ENCODE peak calls at places on chromosomes 4 and X, in seven cellular contexts. One of them, this sample, is unnamed.

GRCh38 chr4:6109842-6110560 is 90.3 kb downstream of the JAKMIP1 start:
- DNase-seq in H1: peak
- DNase-seq in HCT116: peak
- DNase-seq in K562: no peak
- DNase-seq in SK-N-SH: no peak
- DNase-seq in GM12878: no peak
- DNase-seq in HepG2: peak
- DNase-seq in this sample: peak

GRCh38 chr4:77154074-77154473 is 2.9 kb upstream of the CCNG2 start:
- DNase-seq in H1: no peak
- DNase-seq in HCT116: no peak
- DNase-seq in K562: no peak
- DNase-seq in SK-N-SH: no peak
- DNase-seq in GM12878: no peak
- DNase-seq in HepG2: no peak
- DNase-seq in this sample: no peak

GRCh38 chr4:53591372-53591892 is at the start of gene LNX1:
- DNase-seq in H1: peak
- DNase-seq in HCT116: peak
- DNase-seq in K562: peak
- DNase-seq in SK-N-SH: no peak
- DNase-seq in GM12878: no peak
- DNase-seq in HepG2: no peak
- DNase-seq in this sample: peak

GRCh38 chr4:143406523-143406922 is 69.8 kb downstream of the GAB1 start:
- DNase-seq in H1: no peak
- DNase-seq in HCT116: no peak
- DNase-seq in K562: no peak
- DNase-seq in SK-N-SH: no peak
- DNase-seq in GM12878: no peak
- DNase-seq in HepG2: peak
- DNase-seq in this sample: peak

GRCh38 chr4:131013226-131013625 is 1917.3 kb downstream of the C4orf33 start:
- DNase-seq in H1: no peak
- DNase-seq in HCT116: no peak
- DNase-seq in K562: no peak
- DNase-seq in SK-N-SH: no peak
- DNase-seq in GM12878: no peak
- DNase-seq in HepG2: no peak
- DNase-seq in this sample: no peak

GRCh38 chrX:111262086-111262485 is 8.2 kb downstream of the CAPN6 start:
- DNase-seq in H1: no peak
- DNase-seq in HCT116: no peak
- DNase-seq in K562: no peak
- DNase-seq in SK-N-SH: no peak
- DNase-seq in GM12878: no peak
- DNase-seq in HepG2: no peak
- DNase-seq in this sample: no peak

GRCh38 chrX:100424012-100424411 is 13.9 kb upstream of the PCDH19 start:
- DNase-seq in H1: no peak
- DNase-seq in HCT116: no peak
- DNase-seq in K562: no peak
- DNase-seq in SK-N-SH: no peak
- DNase-seq in GM12878: no peak
- DNase-seq in HepG2: no peak
- DNase-seq in this sample: peak

GRCh38 chrX:150324035-150324728 is 38.9 kb upstream of the MAMLD1 start:
- DNase-seq in H1: no peak
- DNase-seq in HCT116: peak
- DNase-seq in K562: no peak
- DNase-seq in SK-N-SH: no peak
- DNase-seq in GM12878: no peak
- DNase-seq in HepG2: peak
- DNase-seq in this sample: no peak

GRCh38 chr4:74549936-74550335 is 105.0 kb downstream of the AREG start:
- DNase-seq in H1: no peak
- DNase-seq in HCT116: no peak
- DNase-seq in K562: no peak
- DNase-seq in SK-N-SH: no peak
- DNase-seq in GM12878: no peak
- DNase-seq in HepG2: no peak
- DNase-seq in this sample: no peak

GRCh38 chr4:127888559-127888958 is 7.9 kb downstream of the PLK4 start:
- DNase-seq in H1: no peak
- DNase-seq in HCT116: no peak
- DNase-seq in K562: no peak
- DNase-seq in SK-N-SH: no peak
- DNase-seq in GM12878: no peak
- DNase-seq in HepG2: no peak
- DNase-seq in this sample: no peak

GRCh38 chr4:10173754-10174749 is 57.5 kb upstream of the WDR1 start:
- DNase-seq in H1: no peak
- DNase-seq in HCT116: no peak
- DNase-seq in K562: no peak
- DNase-seq in SK-N-SH: no peak
- DNase-seq in GM12878: no peak
- DNase-seq in HepG2: no peak
- DNase-seq in this sample: peak

GRCh38 chrX:154313147-154313546 is 17.6 kb downstream of the TKTL1 start:
- DNase-seq in H1: no peak
- DNase-seq in HCT116: no peak
- DNase-seq in K562: no peak
- DNase-seq in SK-N-SH: no peak
- DNase-seq in GM12878: no peak
- DNase-seq in HepG2: no peak
- DNase-seq in this sample: no peak

GRCh38 chr4:78749972-78750727 is 26.0 kb upstream of the BMP2K start:
- DNase-seq in H1: no peak
- DNase-seq in HCT116: no peak
- DNase-seq in K562: no peak
- DNase-seq in SK-N-SH: no peak
- DNase-seq in GM12878: peak
- DNase-seq in HepG2: no peak
- DNase-seq in this sample: no peak

GRCh38 chrX:70132244-70132643 is 1.0 kb upstream of the IGBP1 start:
- DNase-seq in H1: no peak
- DNase-seq in HCT116: no peak
- DNase-seq in K562: no peak
- DNase-seq in SK-N-SH: no peak
- DNase-seq in GM12878: no peak
- DNase-seq in HepG2: no peak
- DNase-seq in this sample: peak

GRCh38 chr4:11634283-11634682 is 205.6 kb upstream of the HS3ST1 start:
- DNase-seq in H1: no peak
- DNase-seq in HCT116: no peak
- DNase-seq in K562: no peak
- DNase-seq in SK-N-SH: no peak
- DNase-seq in GM12878: no peak
- DNase-seq in HepG2: no peak
- DNase-seq in this sample: peak

GRCh38 chr4:88320780-88321373 is 36.5 kb upstream of the PPM1K start:
- DNase-seq in H1: no peak
- DNase-seq in HCT116: no peak
- DNase-seq in K562: no peak
- DNase-seq in SK-N-SH: no peak
- DNase-seq in GM12878: peak
- DNase-seq in HepG2: no peak
- DNase-seq in this sample: peak

GRCh38 chr4:152115794-152116193 is 355.0 kb upstream of the GATB start:
- DNase-seq in H1: no peak
- DNase-seq in HCT116: no peak
- DNase-seq in K562: no peak
- DNase-seq in SK-N-SH: no peak
- DNase-seq in GM12878: no peak
- DNase-seq in HepG2: no peak
- DNase-seq in this sample: no peak

GRCh38 chr4:94641702-94642560 is 115.8 kb upstream of the BMPR1B start:
- DNase-seq in H1: no peak
- DNase-seq in HCT116: peak
- DNase-seq in K562: no peak
- DNase-seq in SK-N-SH: no peak
- DNase-seq in GM12878: no peak
- DNase-seq in HepG2: peak
- DNase-seq in this sample: no peak

GRCh38 chr4:26782168-26782829 is 78.3 kb upstream of the STIM2 start:
- DNase-seq in H1: no peak
- DNase-seq in HCT116: no peak
- DNase-seq in K562: peak
- DNase-seq in SK-N-SH: peak
- DNase-seq in GM12878: no peak
- DNase-seq in HepG2: no peak
- DNase-seq in this sample: no peak

GRCh38 chr4:181030961-181031360 is 1212.2 kb upstream of the TENM3 start:
- DNase-seq in H1: no peak
- DNase-seq in HCT116: no peak
- DNase-seq in K562: no peak
- DNase-seq in SK-N-SH: no peak
- DNase-seq in GM12878: no peak
- DNase-seq in HepG2: no peak
- DNase-seq in this sample: no peak

GRCh38 chr4:42399393-42399792 is 2.1 kb downstream of the SHISA3 start:
- DNase-seq in H1: no peak
- DNase-seq in HCT116: no peak
- DNase-seq in K562: no peak
- DNase-seq in SK-N-SH: no peak
- DNase-seq in GM12878: no peak
- DNase-seq in HepG2: no peak
- DNase-seq in this sample: no peak

GRCh38 chr4:186759990-186760389 is 36.3 kb upstream of the FAT1 start:
- DNase-seq in H1: no peak
- DNase-seq in HCT116: no peak
- DNase-seq in K562: no peak
- DNase-seq in SK-N-SH: no peak
- DNase-seq in GM12878: no peak
- DNase-seq in HepG2: no peak
- DNase-seq in this sample: no peak

GRCh38 chr4:186758929-186759682 is 35.5 kb upstream of the FAT1 start:
- DNase-seq in H1: no peak
- DNase-seq in HCT116: no peak
- DNase-seq in K562: peak
- DNase-seq in SK-N-SH: no peak
- DNase-seq in GM12878: no peak
- DNase-seq in HepG2: no peak
- DNase-seq in this sample: no peak

GRCh38 chr4:186761281-186761897 is 37.7 kb upstream of the FAT1 start:
- DNase-seq in H1: no peak
- DNase-seq in HCT116: no peak
- DNase-seq in K562: no peak
- DNase-seq in SK-N-SH: no peak
- DNase-seq in GM12878: no peak
- DNase-seq in HepG2: no peak
- DNase-seq in this sample: no peak

GRCh38 chr4:186762361-186762760 is 38.7 kb upstream of the FAT1 start:
- DNase-seq in H1: no peak
- DNase-seq in HCT116: no peak
- DNase-seq in K562: no peak
- DNase-seq in SK-N-SH: no peak
- DNase-seq in GM12878: no peak
- DNase-seq in HepG2: peak
- DNase-seq in this sample: peak

DNA sequence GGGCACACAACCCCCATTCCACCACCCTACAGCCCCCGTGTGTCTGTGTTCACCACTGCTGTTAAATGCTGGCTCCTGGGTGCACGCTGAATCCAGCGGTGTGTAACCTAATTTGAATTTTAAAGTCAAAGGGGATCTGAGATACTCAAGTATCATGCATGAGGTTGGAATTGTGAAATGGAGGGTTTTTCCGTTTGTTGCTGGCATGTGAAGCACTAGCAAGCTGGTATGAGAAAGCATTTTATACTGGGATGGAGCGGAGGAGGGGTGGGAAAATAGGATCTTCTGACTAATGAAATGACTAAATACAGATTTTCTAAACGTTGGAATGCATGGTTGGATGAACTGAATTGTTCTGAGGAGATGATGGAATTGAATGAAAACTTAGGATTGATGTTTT is 36.9 kb upstream of the FAT1 start:
- DNase-seq in H1: no peak
- DNase-seq in HCT116: no peak
- DNase-seq in K562: no peak
- DNase-seq in SK-N-SH: no peak
- DNase-seq in GM12878: no peak
- DNase-seq in HepG2: no peak
- DNase-seq in this sample: no peak
- TF ChIP-seq JUND in H1: no peak
- TF ChIP-seq JUND in HCT116: no peak
- TF ChIP-seq JUND in K562: no peak
- TF ChIP-seq JUND in SK-N-SH: no peak
- TF ChIP-seq JUND in GM12878: no peak
- TF ChIP-seq JUND in HepG2: no peak
- TF ChIP-seq JUND in this sample: no peak

DNA sequence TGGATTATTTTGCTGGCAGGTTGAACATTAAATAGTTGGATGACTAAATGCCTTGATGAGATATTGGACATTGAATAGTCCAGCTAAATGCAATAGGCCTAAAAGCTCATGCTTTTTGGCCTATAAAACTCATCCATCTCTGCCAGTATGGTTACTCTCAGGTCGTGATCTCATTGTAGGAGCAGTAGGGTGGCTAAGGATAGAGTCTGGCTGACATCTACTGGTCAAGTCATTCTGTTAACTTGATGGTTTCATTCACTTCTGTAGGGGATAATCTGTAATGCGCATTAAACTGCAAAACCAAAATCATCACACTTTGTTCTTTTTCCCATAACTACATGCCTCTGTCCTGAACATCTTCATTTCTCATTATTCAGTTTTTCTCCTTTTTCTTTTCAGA is 227.0 kb downstream of the DKK2 start:
- DNase-seq in H1: no peak
- DNase-seq in HCT116: peak
- DNase-seq in K562: no peak
- DNase-seq in SK-N-SH: peak
- DNase-seq in GM12878: no peak
- DNase-seq in HepG2: peak
- DNase-seq in this sample: peak
- TF ChIP-seq JUND in H1: no peak
- TF ChIP-seq JUND in HCT116: no peak
- TF ChIP-seq JUND in K562: no peak
- TF ChIP-seq JUND in SK-N-SH: no peak
- TF ChIP-seq JUND in GM12878: no peak
- TF ChIP-seq JUND in HepG2: no peak
- TF ChIP-seq JUND in this sample: no peak

DNA sequence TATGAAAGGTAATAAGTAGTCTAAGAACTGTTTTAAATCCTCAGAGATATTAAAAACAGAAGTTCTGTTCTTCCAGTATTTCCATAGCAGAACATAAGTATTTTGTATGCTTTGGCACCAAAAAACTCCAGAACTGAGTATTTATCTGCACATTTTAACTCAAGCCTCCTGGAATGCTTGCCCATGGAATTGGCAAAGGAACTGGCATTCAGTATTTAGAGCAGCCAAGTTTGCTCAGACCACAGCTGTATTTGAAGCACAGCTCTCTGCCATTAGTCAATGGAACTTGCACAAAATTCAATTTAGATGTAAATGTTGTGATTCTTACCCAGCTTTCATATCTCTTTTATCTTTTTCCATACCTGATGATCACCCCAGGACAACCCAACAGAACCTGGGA is 42.2 kb downstream of the NDNF start:
- DNase-seq in H1: no peak
- DNase-seq in HCT116: no peak
- DNase-seq in K562: no peak
- DNase-seq in SK-N-SH: no peak
- DNase-seq in GM12878: no peak
- DNase-seq in HepG2: no peak
- DNase-seq in this sample: no peak
- TF ChIP-seq JUND in H1: no peak
- TF ChIP-seq JUND in HCT116: no peak
- TF ChIP-seq JUND in K562: no peak
- TF ChIP-seq JUND in SK-N-SH: no peak
- TF ChIP-seq JUND in GM12878: no peak
- TF ChIP-seq JUND in HepG2: no peak
- TF ChIP-seq JUND in this sample: no peak

GRCh38 chrX:104166735-104167436 is 633 bp downstream of the FAM199X start:
- DNase-seq in H1: no peak
- DNase-seq in HCT116: no peak
- DNase-seq in K562: peak
- DNase-seq in SK-N-SH: peak
- DNase-seq in GM12878: no peak
- DNase-seq in HepG2: no peak
- DNase-seq in this sample: no peak
- TF ChIP-seq JUND in H1: no peak
- TF ChIP-seq JUND in HCT116: no peak
- TF ChIP-seq JUND in K562: no peak
- TF ChIP-seq JUND in SK-N-SH: no peak
- TF ChIP-seq JUND in GM12878: no peak
- TF ChIP-seq JUND in HepG2: no peak
- TF ChIP-seq JUND in this sample: no peak

This sample was measured in T47D.